ENCODE peak calls at places on chromosome 20, in five cellular contexts. P, I, R, K and G are unnamed samples.

GRCh38 chr20:19913927-19914614 is 103.1 kb upstream of the NAA20 start:
- DNase-seq in P (no peak), K (no peak), R (no peak), I (no peak), G (no peak)

GRCh38 chr20:45631184-45631583 is at the start of gene WFDC9:
- DNase-seq in I (no peak), P (no peak), K (no peak), R (no peak), G (no peak)

GRCh38 chr20:43820742-43821330 is 93.8 kb upstream of the TOX2 start:
- DNase-seq in R (no peak), I (no peak), P (no peak), K (no peak), G (no peak)

GRCh38 chr20:34316191-34316814 is 13.1 kb upstream of the AHCY start:
- DNase-seq in K (no peak), P (no peak), R (no peak), I (no peak), G (no peak)

GRCh38 chr20:43940518-43941225 is 26.0 kb downstream of the TOX2 start:
- DNase-seq in R (no peak), P (no peak), K (no peak), I (no peak), G (no peak)

GRCh38 chr20:24442909-24443308 is 26.5 kb upstream of the SYNDIG1 start:
- DNase-seq in P (no peak), K (no peak), I (no peak), R (no peak), G (no peak)

GRCh38 chr20:46253391-46253790 is 54.9 kb downstream of the CDH22 start:
- DNase-seq in K (peak; percentile 43), P (peak; percentile 65), I (no peak), R (no peak), G (no peak)

GRCh38 chr20:18590163-18590562 is 2.3 kb downstream of the DTD1 start:
- DNase-seq in P (no peak), K (no peak), I (no peak), R (no peak), G (no peak)

GRCh38 chr20:3987296-3987695 is 28.1 kb downstream of the RNF24 start:
- DNase-seq in I (no peak), P (no peak), R (no peak), K (no peak), G (no peak)

GRCh38 chr20:8330785-8331699 is 199.0 kb downstream of the PLCB1 start:
- DNase-seq in R (no peak), I (no peak), K (no peak), P (no peak), G (no peak)

GRCh38 chr20:34083137-34083536 is 28.9 kb downstream of the EIF2S2 start:
- DNase-seq in P (peak; percentile 89), I (peak; percentile 84), K (no peak), R (peak; percentile 83), G (no peak)

GRCh38 chr20:18984238-18985200 is 170.9 kb downstream of the SCP2D1 start:
- DNase-seq in P (no peak), R (no peak), K (no peak), I (no peak), G (no peak)

GRCh38 chr20:36070451-36070850 is 84.1 kb upstream of the EPB41L1 start:
- DNase-seq in P (no peak), I (no peak), K (peak; percentile 51), R (no peak), G (no peak)

GRCh38 chr20:24745206-24745605 is 203.9 kb upstream of the CST7 start:
- DNase-seq in I (no peak), P (no peak), R (no peak), K (no peak), G (no peak)

GRCh38 chr20:43939762-43940121 is 25.1 kb downstream of the TOX2 start:
- DNase-seq in P (no peak), R (no peak), K (no peak), I (no peak), G (no peak)

GRCh38 chr20:21344216-21344615 is 41.1 kb downstream of the XRN2 start:
- DNase-seq in K (no peak), R (no peak), I (no peak), P (no peak), G (no peak)

GRCh38 chr20:63580796-63581461 is 6.9 kb upstream of the HELZ2 start:
- DNase-seq in I (no peak), K (peak; percentile 35), P (no peak), R (no peak), G (peak; percentile 43)

GRCh38 chr20:58790440-58790839 is 60.3 kb downstream of the GNAS-AS1 start:
- DNase-seq in P (no peak), R (peak; percentile 29), K (no peak), I (no peak), G (no peak)

GRCh38 chr20:14622796-14623195 is 285.4 kb upstream of the FLRT3 start:
- DNase-seq in R (no peak), P (no peak), K (no peak), I (no peak), G (no peak)

GRCh38 chr20:32040142-32040953 is 11.7 kb upstream of the HCK start:
- DNase-seq in R (no peak), K (no peak), P (no peak), I (no peak), G (no peak)
- H3K27ac ChIP-seq in R (no peak overlapping the region), K (no peak overlapping the region), P (no peak overlapping the region), I (no peak overlapping the region), G (no peak overlapping the region)

GRCh38 chr20:37362821-37363220 is 16.9 kb downstream of the SRC start:
- DNase-seq in I (no peak), K (no peak), R (no peak), P (no peak), G (no peak)

GRCh38 chr20:37364013-37364926 is 18.3 kb downstream of the SRC start:
- DNase-seq in P (no peak), K (no peak), R (no peak), I (no peak), G (no peak)

GRCh38 chr20:37364927-37365272 is 19.0 kb downstream of the SRC start:
- DNase-seq in I (no peak), R (no peak), P (no peak), K (no peak), G (no peak)

GRCh38 chr20:37362231-37362792 is 16.4 kb downstream of the SRC start:
- DNase-seq in K (no peak), I (no peak), P (no peak), R (no peak), G (no peak)

GRCh38 chr20:37363221-37364012 is 17.5 kb downstream of the SRC start:
- DNase-seq in P (no peak), K (no peak), R (no peak), I (no peak), G (no peak)
- H3K27ac ChIP-seq in P (no peak overlapping the region), K (no peak overlapping the region), R (no peak overlapping the region), I (no peak overlapping the region), G (no peak overlapping the region)

GRCh38 chr20:22402990-22403859 is 181.1 kb downstream of the FOXA2 start:
- DNase-seq in K (no peak), P (no peak), I (no peak), R (no peak), G (no peak)
- H3K27ac ChIP-seq in K (no peak overlapping the region), P (no peak overlapping the region), I (no peak overlapping the region), R (no peak overlapping the region), G (no peak overlapping the region)

GRCh38 chr20:31711416-31712111 is 11.1 kb downstream of the BCL2L1 start:
- DNase-seq in R (no peak), I (no peak), P (no peak), K (no peak), G (no peak)

GRCh38 chr20:31712112-31712553 is 10.5 kb downstream of the BCL2L1 start:
- DNase-seq in I (peak; percentile 81), P (no peak), K (peak; percentile 43), R (no peak), G (no peak)

GRCh38 chr20:31708839-31709534 is 13.7 kb downstream of the BCL2L1 start:
- DNase-seq in P (no peak), I (no peak), R (no peak), K (no peak), G (no peak)

GRCh38 chr20:31709939-31710338 is 12.7 kb downstream of the BCL2L1 start:
- DNase-seq in I (no peak), K (no peak), P (no peak), R (no peak), G (no peak)

DNA sequence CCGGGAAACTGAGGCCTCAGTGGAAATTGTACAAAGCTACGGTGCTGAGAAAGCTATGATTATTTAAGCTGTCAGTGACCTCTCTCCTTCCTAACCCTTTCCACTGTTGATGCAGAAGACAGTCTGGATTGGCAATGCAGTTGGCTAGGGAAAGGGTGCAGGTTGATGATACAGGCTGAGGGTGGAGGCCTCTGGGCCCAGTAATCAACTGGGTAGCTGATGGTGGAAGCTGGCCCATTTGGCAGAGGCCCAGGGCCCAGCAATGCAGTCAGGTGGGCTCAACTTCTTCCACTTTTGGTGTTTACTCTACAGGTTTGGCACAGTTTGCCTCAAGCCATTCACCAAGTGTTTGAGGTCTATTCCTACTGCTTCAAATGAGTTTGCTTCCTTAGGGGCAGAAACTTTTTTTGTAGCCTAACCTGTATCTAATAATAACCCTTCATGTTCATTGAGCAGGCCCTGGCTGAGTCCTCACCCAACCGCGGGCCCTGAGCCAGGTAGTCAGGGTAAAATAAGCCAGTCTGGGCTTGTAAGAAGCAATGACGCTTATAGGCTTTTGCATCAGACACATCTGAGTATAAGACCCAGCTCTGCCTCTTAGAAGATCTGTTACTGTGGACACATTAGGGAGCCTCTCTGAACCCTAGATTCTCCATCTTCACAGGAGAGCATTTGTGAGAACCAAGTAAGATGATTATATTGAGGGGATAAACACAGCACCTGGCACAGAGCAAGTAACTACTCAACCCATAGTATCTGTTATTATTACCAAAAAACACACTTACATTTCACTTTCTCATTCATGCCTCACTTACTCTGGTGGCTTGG is 12.0 kb downstream of the BCL2L1 start:
- DNase-seq in P (peak; percentile 90), R (no peak), K (no peak), I (no peak), G (no peak)
- H3K27ac ChIP-seq in P (peak overlapping the region; percentile 85), R (peak overlapping the region; percentile 97), K (peak overlapping the region; percentile 100), I (peak overlapping the region; percentile 92), G (peak overlapping the region; percentile 99)

GRCh38 chr20:53579266-53579580 is 14.4 kb downstream of the ZNF217 start:
- DNase-seq in P (no peak), K (no peak), I (no peak), R (no peak), G (no peak)

GRCh38 chr20:53579581-53580375 is 13.9 kb downstream of the ZNF217 start:
- DNase-seq in R (no peak), P (no peak), I (no peak), K (no peak), G (no peak)

GRCh38 chr20:53580376-53581111 is 13.1 kb downstream of the ZNF217 start:
- DNase-seq in K (no peak), R (no peak), P (no peak), I (no peak), G (no peak)

GRCh38 chr20:53582574-53583351 is 10.9 kb downstream of the ZNF217 start:
- DNase-seq in K (no peak), I (no peak), R (no peak), P (no peak), G (no peak)

GRCh38 chr20:53581444-53582311 is 12.0 kb downstream of the ZNF217 start:
- DNase-seq in R (no peak), P (no peak), I (no peak), K (no peak), G (no peak)
- H3K27ac ChIP-seq in R (no peak overlapping the region), P (peak overlapping the region; percentile 9), I (peak overlapping the region; percentile 63), K (no peak overlapping the region), G (no peak overlapping the region)

GRCh38 chr20:844473-845225 is 11.1 kb downstream of the FAM110A start:
- DNase-seq in K (peak; percentile 81), I (peak; percentile 95), P (peak; percentile 93), R (peak; percentile 97), G (peak; percentile 77)
- H3K27ac ChIP-seq in K (no peak overlapping the region), I (no peak overlapping the region), P (no peak overlapping the region), R (no peak overlapping the region), G (no peak overlapping the region)